ENCODE peak calls at places on chromosomes 1 and 21, in four cellular contexts. Y is K562, T is SK-N-SH, P is HepG2. F is an unnamed sample.
A peak's percentile ranks its signal among the peaks of the same experiment; 100 is the strongest.

GRCh38 chr1:46546210-46546609 is 5.2 kb downstream of the KNCN start:
- DNase-seq in P (no peak), T (no peak), Y (no peak), F (no peak)

GRCh38 chr1:151156515-151156819 is at the start of gene TNFAIP8L2:
- DNase-seq in Y (peak; percentile 41), T (no peak), P (no peak), F (no peak)

GRCh38 chr1:150165622-150166612 is 16.2 kb downstream of the PLEKHO1 start:
- DNase-seq in T (peak; percentile 71), P (peak; percentile 39), Y (peak; percentile 73), F (peak; percentile 18)

GRCh38 chr1:117416546-117417117 is 49.4 kb downstream of the MAN1A2 start:
- DNase-seq in P (no peak), Y (no peak), T (no peak), F (no peak)

GRCh38 chr21:44425895-44426662 is 29.2 kb upstream of the LRRC3 start:
- DNase-seq in P (no peak), Y (no peak), T (no peak), F (no peak)

GRCh38 chr1:156706647-156707008 is 1.2 kb upstream of the CRABP2 start:
- DNase-seq in P (no peak), Y (peak; percentile 48), T (no peak), F (no peak)

GRCh38 chr1:6258675-6259074 is 2.2 kb downstream of the GPR153 start:
- DNase-seq in P (no peak), Y (no peak), T (no peak), F (no peak)

GRCh38 chr1:232306269-232306911 is 323.5 kb downstream of the SIPA1L2 start:
- DNase-seq in T (no peak), Y (no peak), P (no peak), F (no peak)

GRCh38 chr1:230824571-230825060 is 43.7 kb downstream of the C1orf198 start:
- DNase-seq in Y (no peak), P (no peak), T (no peak), F (no peak)

GRCh38 chr1:86441581-86441980 is 17.6 kb downstream of the CLCA2 start:
- DNase-seq in T (no peak), P (no peak), Y (no peak), F (no peak)

GRCh38 chr1:215482079-215482478 is 85.0 kb upstream of the KCTD3 start:
- DNase-seq in P (no peak), Y (no peak), T (no peak), F (no peak)

GRCh38 chr1:208053661-208054060 is 142.7 kb upstream of the CD34 start:
- DNase-seq in P (no peak), Y (no peak), T (no peak), F (no peak)

GRCh38 chr1:7670334-7671145 is 100.6 kb upstream of the VAMP3 start:
- DNase-seq in Y (no peak), P (no peak), T (no peak), F (no peak)

GRCh38 chr1:7672864-7673263 is 98.2 kb upstream of the VAMP3 start:
- DNase-seq in P (no peak), Y (no peak), T (peak; percentile 62), F (no peak)

GRCh38 chr1:7671676-7672075 is 99.4 kb upstream of the VAMP3 start:
- DNase-seq in Y (no peak), T (peak; percentile 67), P (no peak), F (no peak)

GRCh38 chr1:7669559-7670208 is 101.4 kb upstream of the VAMP3 start:
- DNase-seq in T (peak; percentile 87), P (peak; percentile 35), Y (peak; percentile 91), F (peak; percentile 31)

GRCh38 chr1:7671146-7671465 is 100.0 kb upstream of the VAMP3 start:
- DNase-seq in Y (no peak), T (no peak), P (no peak), F (no peak)
- TF ChIP-seq ELF1 in Y (no peak), T (no peak), P (no peak), F (no peak)

GRCh38 chr1:245495681-245496080 is 340.9 kb downstream of the KIF26B start:
- DNase-seq in T (no peak), P (no peak), Y (no peak), F (no peak)

GRCh38 chr1:245500546-245500945 is 345.8 kb downstream of the KIF26B start:
- DNase-seq in T (no peak), Y (no peak), P (no peak), F (no peak)

GRCh38 chr1:245503548-245503947 is 348.8 kb downstream of the KIF26B start:
- DNase-seq in T (no peak), Y (peak; percentile 24), P (no peak), F (no peak)

DNA sequence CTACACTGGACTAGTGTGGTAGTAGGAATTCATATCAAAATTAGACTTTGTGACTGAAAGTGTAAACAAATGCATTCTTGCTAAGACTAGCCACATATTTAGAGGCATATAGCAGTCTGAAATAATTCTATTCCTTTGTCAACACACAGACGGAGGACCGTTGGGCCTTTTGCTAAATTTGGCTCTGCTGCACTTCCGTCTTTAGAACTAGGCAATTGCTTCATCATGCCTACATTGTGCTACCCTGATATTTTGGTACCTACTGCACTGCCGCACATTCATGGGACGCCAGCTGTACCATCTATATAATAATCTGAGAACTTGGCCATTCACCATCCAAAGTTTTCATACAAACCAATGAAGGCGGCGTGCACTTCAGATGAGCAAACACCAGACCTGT is 346.9 kb downstream of the KIF26B start:
- DNase-seq in T (no peak), Y (no peak), P (no peak), F (no peak)
- TF ChIP-seq ELF1 in T (no peak), Y (no peak), P (no peak), F (no peak)

DNA sequence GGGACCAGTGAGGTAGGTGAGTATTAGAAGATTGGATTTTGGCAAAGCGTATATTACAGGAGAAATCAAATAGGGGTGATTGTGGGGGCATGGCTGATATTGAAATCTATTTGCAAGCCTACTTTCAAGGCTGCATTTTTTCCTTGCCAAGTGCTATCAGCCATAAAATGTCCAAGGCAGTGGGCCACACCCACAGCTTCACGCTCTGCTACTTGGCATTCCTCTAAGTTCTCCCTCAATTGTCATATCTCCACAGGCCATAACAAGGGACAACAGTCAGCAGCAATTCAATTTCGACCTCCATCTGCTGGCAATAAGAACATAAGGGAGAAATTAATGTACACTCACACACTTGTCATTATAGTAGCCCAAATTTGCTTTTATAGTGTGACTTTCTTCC is 667.1 kb upstream of the PKN2 start:
- DNase-seq in T (no peak), P (no peak), Y (no peak), F (no peak)
- TF ChIP-seq ELF1 in T (no peak), P (no peak), Y (no peak), F (no peak)

GRCh38 chr1:200880212-200880611 is 7.4 kb downstream of the GPR25 start:
- DNase-seq in P (no peak), T (no peak), Y (no peak), F (no peak)
- TF ChIP-seq ELF1 in P (no peak), T (no peak), Y (no peak), F (no peak)

F was measured in HCT116.